ENCODE peak calls at places on chromosomes 5 and 9, in seven cellular contexts. D is putamen; Y is foreskin fibroblast; I is NCI-H1105 treated with DMSO at 0.1 percent for 48 hours; O is activated T-cell treated with anti-CD3 and anti-CD28 coated beads, Interleukin-2, amount 50 U/mL, for 1 hour; B is pons; H is activated naive CD8-positive, alpha-beta T cell treated with anti-CD3 and anti-CD28 coated beads, Interleukin-2, amount 50 U/mL, for 24 hours. P is an unnamed sample.

GRCh38 chr9:34502471-34503335 is 20.1 kb downstream of the ENHO start:
- DNase-seq in D (no peak), Y (no peak), I (no peak), O (no peak), B (peak), H (no peak), P (no peak)

GRCh38 chr5:39517800-39518199 is 93.0 kb upstream of the DAB2 start:
- DNase-seq in D (no peak), Y (peak), I (no peak), O (no peak), B (no peak), H (no peak), P (no peak)

GRCh38 chr5:145912019-145912418 is 24.4 kb upstream of the SH3RF2 start:
- DNase-seq in D (no peak), Y (no peak), I (no peak), O (no peak), B (no peak), H (no peak), P (peak)

GRCh38 chr5:131488463-131488862 is 146.6 kb downstream of the RAPGEF6 start:
- DNase-seq in D (no peak), Y (no peak), I (no peak), O (no peak), B (peak), H (no peak), P (no peak)

GRCh38 chr5:43019615-43020293 is 20.4 kb downstream of the ANXA2R start:
- DNase-seq in D (no peak), Y (no peak), I (peak), O (peak), B (peak), H (peak), P (peak)

GRCh38 chr5:55570026-55570425 is 35.3 kb upstream of the PLPP1 start:
- DNase-seq in D (no peak), Y (peak), I (no peak), O (no peak), B (no peak), H (no peak), P (no peak)

GRCh38 chr5:61245936-61246335 is 83.7 kb upstream of the SMIM15 start:
- DNase-seq in D (peak), Y (no peak), I (no peak), O (no peak), B (no peak), H (no peak), P (peak)

GRCh38 chr5:140946578-140946977 is 19.7 kb upstream of the PCDHAC2 start:
- DNase-seq in D (no peak), Y (no peak), I (no peak), O (no peak), B (no peak), H (no peak), P (no peak)

GRCh38 chr5:115396698-115397097 is 100.2 kb upstream of the CCDC112 start:
- DNase-seq in D (no peak), Y (no peak), I (no peak), O (no peak), B (no peak), H (no peak), P (no peak)

GRCh38 chr5:141560725-141561483 is 57.9 kb downstream of the DIAPH1 start:
- DNase-seq in D (peak), Y (peak), I (peak), O (no peak), B (peak), H (no peak), P (peak)

GRCh38 chr5:177212242-177212641 is 78.7 kb downstream of the NSD1 start:
- DNase-seq in D (no peak), Y (no peak), I (no peak), O (no peak), B (no peak), H (no peak), P (no peak)

GRCh38 chr9:11356101-11356500 is 743.3 kb upstream of the PTPRD start:
- DNase-seq in D (no peak), Y (no peak), I (no peak), O (no peak), B (no peak), H (no peak), P (no peak)

GRCh38 chr9:130072515-130073235 is 19.0 kb downstream of the GPR107 start:
- DNase-seq in D (no peak), Y (no peak), I (no peak), O (no peak), B (no peak), H (peak), P (no peak)

GRCh38 chr9:69121155-69122085 is 52.7 kb upstream of the TJP2 start:
- DNase-seq in D (peak), Y (no peak), I (peak), O (peak), B (no peak), H (peak), P (peak)

GRCh38 chr5:119966028-119966427 is 336.7 kb downstream of the FAM170A start:
- DNase-seq in D (no peak), Y (peak), I (no peak), O (no peak), B (no peak), H (no peak), P (no peak)

GRCh38 chr9:130667117-130667430 is 2.7 kb downstream of the PRDM12 start:
- DNase-seq in D (no peak), Y (no peak), I (no peak), O (no peak), B (no peak), H (no peak), P (no peak)

GRCh38 chr9:38018964-38019602 is 49.9 kb downstream of the SHB start:
- DNase-seq in D (peak), Y (peak), I (no peak), O (no peak), B (peak), H (no peak), P (no peak)

GRCh38 chr9:114156658-114157421 is 1.5 kb downstream of the COL27A1 start:
- DNase-seq in D (no peak), Y (peak), I (no peak), O (peak), B (no peak), H (peak), P (peak)

GRCh38 chr9:36877239-36877638 is 156.8 kb downstream of the PAX5 start:
- DNase-seq in D (no peak), Y (no peak), I (no peak), O (no peak), B (no peak), H (no peak), P (no peak)

GRCh38 chr5:180632768-180633167 is 16.6 kb downstream of the FLT4 start:
- DNase-seq in D (no peak), Y (no peak), I (no peak), O (no peak), B (no peak), H (no peak), P (no peak)

GRCh38 chr9:91474656-91475055 is 51.0 kb upstream of the NFIL3 start:
- DNase-seq in D (no peak), Y (no peak), I (no peak), O (no peak), B (no peak), H (no peak), P (no peak)

GRCh38 chr9:106668534-106668933 is 194.4 kb upstream of the ZNF462 start:
- DNase-seq in D (no peak), Y (no peak), I (no peak), O (no peak), B (no peak), H (no peak), P (no peak)

GRCh38 chr5:100311811-100312210 is 223.4 kb upstream of the FAM174A start:
- DNase-seq in D (no peak), Y (no peak), I (no peak), O (no peak), B (no peak), H (no peak), P (no peak)

GRCh38 chr9:81052846-81053245 is 636.5 kb downstream of the TLE1 start:
- DNase-seq in D (no peak), Y (peak), I (no peak), O (no peak), B (no peak), H (no peak), P (no peak)

GRCh38 chr9:113560621-113560915 is 97.0 kb downstream of the RGS3 start:
- DNase-seq in D (no peak), Y (no peak), I (no peak), O (no peak), B (no peak), H (no peak), P (no peak)

GRCh38 chr9:99811598-99812383 is 9.9 kb upstream of the NR4A3 start:
- DNase-seq in D (no peak), Y (no peak), I (no peak), O (no peak), B (no peak), H (no peak), P (no peak)

GRCh38 chr5:8516356-8516755 is 647.4 kb downstream of the MTRR start:
- DNase-seq in D (no peak), Y (no peak), I (no peak), O (no peak), B (no peak), H (no peak), P (no peak)

GRCh38 chr5:119275146-119275872 is 80.5 kb upstream of the TNFAIP8 start:
- DNase-seq in D (no peak), Y (no peak), I (no peak), O (no peak), B (no peak), H (no peak), P (no peak)

P was measured in small intestine.